ENCODE peak calls at places on chromosomes 11 and 22, in four cellular contexts. L, Q, H and G are unnamed samples.

GRCh38 chr11:79312591-79313267 is 128.1 kb downstream of the TENM4 start:
- DNase-seq in Q (no peak), H (peak; percentile 11), L (no peak), G (peak; percentile 48)

GRCh38 chr22:36587289-36588154 is 58.6 kb upstream of the EIF3D start:
- DNase-seq in Q (peak; percentile 43), H (peak; percentile 73), L (no peak), G (peak; percentile 71)

GRCh38 chr11:13962562-13963168 is at the start of gene SPON1:
- DNase-seq in L (peak; percentile 37), Q (no peak), H (no peak), G (peak; percentile 24)

GRCh38 chr11:119839504-119840133 is 110.6 kb upstream of the NECTIN1 start:
- DNase-seq in H (no peak), L (no peak), Q (no peak), G (no peak)

GRCh38 chr11:81059356-81059755 is 1618.5 kb upstream of the TENM4 start:
- DNase-seq in Q (no peak), H (no peak), L (no peak), G (no peak)

GRCh38 chr11:104238916-104239315 is 75.0 kb upstream of the PDGFD start:
- DNase-seq in L (no peak), Q (no peak), H (no peak), G (no peak)

GRCh38 chr11:73314121-73314948 is 6.3 kb downstream of the ARHGEF17 start:
- DNase-seq in Q (no peak), L (peak; percentile 69), H (peak; percentile 50), G (peak; percentile 43)

GRCh38 chr22:30561402-30562154 is 12.9 kb downstream of the GAL3ST1 start:
- DNase-seq in H (no peak), Q (no peak), L (no peak), G (no peak)

GRCh38 chr22:33726294-33726711 is 194.0 kb downstream of the LARGE1 start:
- DNase-seq in L (no peak), H (peak; percentile 81), Q (peak; percentile 66), G (peak; percentile 65)

GRCh38 chr22:27377901-27378300 is 423.7 kb downstream of the MN1 start:
- DNase-seq in Q (no peak), H (no peak), L (no peak), G (no peak)

GRCh38 chr22:17945851-17946690 is 78.3 kb downstream of the MICAL3 start:
- DNase-seq in L (no peak), H (no peak), Q (no peak), G (no peak)

GRCh38 chr11:61507962-61508824 is at the start of gene LRRC10B:
- DNase-seq in H (no peak), L (no peak), Q (no peak), G (no peak)

GRCh38 chr22:17998913-17999312 is 25.4 kb downstream of the MICAL3 start:
- DNase-seq in Q (no peak), L (no peak), H (no peak), G (no peak)

GRCh38 chr11:93493252-93493897 is 49.8 kb downstream of the SMCO4 start:
- DNase-seq in Q (no peak), L (no peak), H (no peak), G (no peak)

GRCh38 chr11:108112059-108112458 is 9.3 kb upstream of the ACAT1 start:
- DNase-seq in H (no peak), Q (no peak), L (no peak), G (peak; percentile 38)

GRCh38 chr11:72391638-72392423 is 42.5 kb downstream of the CLPB start:
- DNase-seq in L (no peak), Q (no peak), H (peak; percentile 19), G (no peak)

GRCh38 chr11:31803813-31804438 is 7.2 kb downstream of the PAX6 start:
- DNase-seq in L (no peak), H (no peak), Q (no peak), G (no peak)

GRCh38 chr11:58578635-58579191 is at the start of gene ZFP91:
- DNase-seq in Q (peak; percentile 85), L (peak; percentile 99), H (peak; percentile 98), G (peak; percentile 97)

GRCh38 chr11:58575377-58576020 is at the start of gene LPXN:
- DNase-seq in Q (no peak), L (no peak), H (peak; percentile 83), G (peak; percentile 81)

GRCh38 chr11:58577441-58578135 is 1.3 kb upstream of the ZFP91 start:
- DNase-seq in Q (peak; percentile 74), L (peak; percentile 55), H (peak; percentile 93), G (peak; percentile 91)

GRCh38 chr11:58578136-58578634 is 678 bp upstream of the ZFP91 start:
- DNase-seq in L (peak; percentile 97), H (peak; percentile 99), Q (peak; percentile 97), G (peak; percentile 98)

GRCh38 chr11:58576792-58577440 is 1.3 kb upstream of the LPXN start:
- DNase-seq in H (peak; percentile 64), L (no peak), Q (no peak), G (peak; percentile 66)
- TF ChIP-seq CTCF in H (peak; percentile 63), L (peak; percentile 45), Q (peak; percentile 42), G (peak; percentile 61)

GRCh38 chr11:68968306-68969255 is 12.2 kb downstream of the MRGPRD start:
- DNase-seq in L (peak; percentile 17), H (peak; percentile 73), Q (no peak), G (no peak)
- TF ChIP-seq CTCF in L (no peak), H (peak; percentile 35), Q (peak; percentile 33), G (no peak)

DNA sequence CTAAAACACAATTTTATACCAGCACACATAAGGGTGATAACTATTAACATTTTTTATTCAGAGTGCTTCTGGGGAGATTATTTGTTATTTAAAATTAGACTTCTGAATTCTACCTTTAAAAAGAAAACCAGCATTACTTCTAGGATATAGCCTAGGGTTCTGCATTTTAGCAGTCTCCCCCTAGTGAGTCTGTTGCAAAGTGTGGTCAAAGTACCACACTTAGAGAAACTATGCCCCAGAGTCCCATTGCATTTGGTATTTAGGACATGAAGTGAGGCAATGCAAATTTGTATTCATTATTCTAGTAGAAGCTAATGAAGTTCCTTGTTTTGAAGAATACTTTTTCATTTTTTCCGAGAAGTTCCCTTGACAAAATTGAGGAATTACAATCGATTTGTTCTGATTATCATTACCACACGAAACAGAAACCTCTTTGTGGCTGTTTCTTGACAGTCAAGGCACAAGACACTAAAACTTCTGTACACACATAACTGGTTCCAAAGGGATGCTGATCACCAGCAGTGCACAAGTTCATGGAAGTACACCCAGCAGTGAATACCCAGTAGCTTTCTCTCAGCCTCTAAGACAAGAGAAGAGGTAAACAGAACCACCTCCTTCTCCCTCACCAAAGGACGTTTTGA is 27.4 kb upstream of the CCDC34 start:
- DNase-seq in H (no peak), Q (no peak), L (no peak), G (no peak)
- TF ChIP-seq CTCF in H (no peak), Q (no peak), L (no peak), G (no peak)

GRCh38 chr11:20668844-20669832 is at the start of gene NELL1:
- DNase-seq in H (no peak), Q (no peak), L (no peak), G (no peak)

GRCh38 chr11:20669833-20670684 is 673 bp downstream of the NELL1 start:
- DNase-seq in Q (no peak), L (no peak), H (no peak), G (no peak)

GRCh38 chr11:20671856-20672546 is 2.6 kb downstream of the NELL1 start:
- DNase-seq in Q (no peak), L (no peak), H (no peak), G (no peak)

GRCh38 chr11:20670932-20671403 is 1.6 kb downstream of the NELL1 start:
- DNase-seq in H (no peak), L (no peak), Q (no peak), G (no peak)

DNA sequence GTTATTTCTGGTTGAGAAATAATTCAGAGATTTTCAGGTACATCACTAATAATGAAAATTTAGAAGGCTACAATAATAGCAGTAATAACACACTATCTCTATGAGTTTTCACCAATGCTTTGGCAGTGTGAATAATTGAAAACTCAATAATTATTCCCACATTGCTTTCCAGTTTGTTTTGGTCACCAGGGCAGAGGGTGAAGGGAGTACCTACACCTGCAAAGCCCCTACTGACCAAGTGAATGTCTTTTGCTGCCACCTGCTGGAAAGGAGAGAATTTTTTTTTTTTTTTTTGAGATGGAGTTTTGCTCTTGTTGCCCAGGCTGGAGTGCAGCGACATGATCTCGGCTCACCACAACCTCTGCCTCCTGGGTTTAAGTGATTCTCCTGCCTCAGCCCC is 3.2 kb downstream of the NELL1 start:
- DNase-seq in H (no peak), Q (no peak), L (no peak), G (peak; percentile 3)
- TF ChIP-seq CTCF in H (peak; percentile 43), Q (peak; percentile 30), L (no peak), G (peak; percentile 40)

GRCh38 chr11:74593463-74593862 is 1.1 kb downstream of the POLD3 start:
- DNase-seq in Q (no peak), L (no peak), H (no peak), G (no peak)
- TF ChIP-seq CTCF in Q (no peak), L (no peak), H (no peak), G (no peak)

GRCh38 chr22:40624770-40625169 is 11.7 kb downstream of the MRTFA start:
- DNase-seq in Q (no peak), H (no peak), L (no peak), G (no peak)
- TF ChIP-seq CTCF in Q (no peak), H (no peak), L (no peak), G (no peak)

DNA sequence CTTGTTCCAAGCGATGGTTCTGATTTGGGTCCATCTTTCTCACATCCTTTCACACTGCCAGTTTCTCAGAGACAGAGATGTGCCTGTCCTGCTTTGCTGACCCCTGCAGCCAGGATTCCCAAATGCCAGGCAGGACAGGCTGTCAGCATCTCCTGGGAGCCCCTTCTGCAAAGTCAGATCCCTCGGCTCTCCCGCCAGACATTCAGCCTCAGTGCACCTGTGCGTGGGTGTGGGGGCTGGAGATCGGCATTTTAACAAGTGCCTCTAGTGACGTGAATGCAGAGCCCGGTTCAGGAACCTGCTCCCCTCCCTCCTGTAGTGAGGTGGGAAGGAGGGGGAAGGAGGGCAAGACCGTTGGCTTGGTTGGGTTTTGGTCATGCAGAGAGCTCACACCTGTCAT is 108.9 kb upstream of the FGF3 start:
- DNase-seq in H (no peak), Q (no peak), L (no peak), G (no peak)
- TF ChIP-seq CTCF in H (no peak), Q (no peak), L (no peak), G (no peak)

GRCh38 chr11:16185042-16185441 is 171.3 kb downstream of the SOX6 start:
- DNase-seq in Q (no peak), L (no peak), H (no peak), G (no peak)
- TF ChIP-seq CTCF in Q (no peak), L (no peak), H (no peak), G (no peak)

GRCh38 chr11:66418168-66418985 is 2.5 kb upstream of the NPAS4 start:
- DNase-seq in L (peak; percentile 83), Q (peak; percentile 87), H (peak; percentile 96), G (peak; percentile 94)
- TF ChIP-seq CTCF in L (peak; percentile 55), Q (peak; percentile 71), H (peak; percentile 69), G (peak; percentile 54)